ENCODE peak calls at places on chromosomes 6 and 20, in five cellular contexts. Y is GM12878, L is K562, V is HepG2, E is SK-N-SH. D is an unnamed sample.

GRCh38 chr6:154738561-154738961 is 5.3 kb downstream of the SCAF8 start:
- DNase-seq in Y (no peak), L (no peak), V (no peak), E (no peak), D (no peak)

GRCh38 chr6:52596371-52597028 is 19.6 kb upstream of the TRAM2 start:
- DNase-seq in Y (no peak), L (no peak), V (peak), E (no peak), D (no peak)

GRCh38 chr6:1787894-1788293 is 178.2 kb downstream of the FOXC1 start:
- DNase-seq in Y (no peak), L (no peak), V (no peak), E (no peak), D (no peak)

GRCh38 chr20:3804254-3804751 is 8.2 kb downstream of the CDC25B start:
- DNase-seq in Y (no peak), L (no peak), V (no peak), E (no peak), D (no peak)

GRCh38 chr6:159761135-159761872 is 541 bp upstream of the ACAT2 start:
- DNase-seq in Y (no peak), L (peak), V (peak), E (peak), D (peak)

GRCh38 chr20:12355185-12355584 is 437.5 kb downstream of the BTBD3 start:
- DNase-seq in Y (no peak), L (no peak), V (no peak), E (no peak), D (no peak)

GRCh38 chr20:49889245-49889942 is 25.9 kb downstream of the SPATA2 start:
- DNase-seq in Y (no peak), L (no peak), V (no peak), E (no peak), D (peak)

GRCh38 chr20:43558412-43559146 is at the start of gene SGK2:
- DNase-seq in Y (no peak), L (peak), V (peak), E (no peak), D (no peak)

GRCh38 chr20:5171790-5172164 is 45.0 kb downstream of the CDS2 start:
- DNase-seq in Y (no peak), L (no peak), V (no peak), E (no peak), D (no peak)

GRCh38 chr6:6220718-6221117 is 99.7 kb downstream of the F13A1 start:
- DNase-seq in Y (no peak), L (no peak), V (no peak), E (no peak), D (no peak)

GRCh38 chr6:24339932-24340331 is 17.9 kb downstream of the DCDC2 start:
- DNase-seq in Y (no peak), L (no peak), V (no peak), E (no peak), D (no peak)

GRCh38 chr6:118786696-118787453 is 107.1 kb upstream of the ASF1A start:
- DNase-seq in Y (no peak), L (no peak), V (no peak), E (no peak), D (no peak)
- H3K4me3 ChIP-seq in Y (no peak), L (no peak), V (no peak), E (no peak), D (no peak)

GRCh38 chr20:64064145-64064698 is 1.2 kb downstream of the TCEA2 start:
- DNase-seq in Y (no peak), L (no peak), V (no peak), E (no peak), D (no peak)

GRCh38 chr20:64062276-64062595 is 762 bp upstream of the TCEA2 start:
- DNase-seq in Y (no peak), L (no peak), V (no peak), E (no peak), D (no peak)

GRCh38 chr20:64065062-64065972 is 2.3 kb downstream of the TCEA2 start:
- DNase-seq in Y (no peak), L (no peak), V (no peak), E (no peak), D (no peak)

GRCh38 chr20:64062596-64063388 is at the start of gene TCEA2:
- DNase-seq in Y (no peak), L (peak), V (peak), E (peak), D (no peak)

DNA sequence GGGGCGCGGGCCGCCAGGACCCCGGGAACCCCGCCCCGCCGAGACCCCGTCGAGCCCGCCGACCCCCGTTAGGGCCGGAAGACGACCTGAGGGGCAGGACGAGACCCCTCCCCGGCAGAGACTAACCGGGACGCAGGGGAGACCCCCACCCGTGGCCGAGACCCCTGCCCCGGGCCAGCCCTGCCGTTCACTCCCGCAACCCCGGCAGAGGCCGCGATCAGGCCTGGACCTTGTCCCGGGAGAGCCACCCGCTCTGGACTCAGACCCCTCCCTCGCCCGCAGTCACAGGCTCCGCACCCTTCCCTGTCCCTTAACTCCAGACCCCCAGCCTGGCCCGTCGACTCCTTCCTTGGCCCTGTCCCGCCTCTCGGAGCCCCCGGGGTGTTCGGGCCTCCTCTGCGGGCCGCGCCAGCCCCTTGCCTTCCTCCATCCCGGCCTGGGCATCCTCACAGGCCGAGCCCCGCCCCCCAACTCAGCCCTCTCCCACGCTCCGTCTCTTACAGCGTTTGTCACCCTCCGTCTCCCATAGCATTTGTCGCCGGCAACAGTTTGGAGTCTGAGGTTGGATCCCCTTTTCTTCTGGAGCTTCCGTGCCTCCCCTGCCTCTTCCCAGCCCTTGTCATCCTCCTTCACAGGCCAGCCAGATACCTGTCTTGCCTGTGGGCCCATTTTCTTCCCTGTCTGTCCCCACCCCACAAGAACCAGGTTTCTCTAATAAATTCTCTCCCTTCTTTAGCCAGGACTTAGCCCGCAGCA is 569 bp downstream of the TCEA2 start:
- DNase-seq in Y (no peak), L (peak), V (no peak), E (peak), D (no peak)
- TF ChIP-seq GABPA in Y (no peak), L (no peak), V (no peak), E (no peak), D (no peak)

DNA sequence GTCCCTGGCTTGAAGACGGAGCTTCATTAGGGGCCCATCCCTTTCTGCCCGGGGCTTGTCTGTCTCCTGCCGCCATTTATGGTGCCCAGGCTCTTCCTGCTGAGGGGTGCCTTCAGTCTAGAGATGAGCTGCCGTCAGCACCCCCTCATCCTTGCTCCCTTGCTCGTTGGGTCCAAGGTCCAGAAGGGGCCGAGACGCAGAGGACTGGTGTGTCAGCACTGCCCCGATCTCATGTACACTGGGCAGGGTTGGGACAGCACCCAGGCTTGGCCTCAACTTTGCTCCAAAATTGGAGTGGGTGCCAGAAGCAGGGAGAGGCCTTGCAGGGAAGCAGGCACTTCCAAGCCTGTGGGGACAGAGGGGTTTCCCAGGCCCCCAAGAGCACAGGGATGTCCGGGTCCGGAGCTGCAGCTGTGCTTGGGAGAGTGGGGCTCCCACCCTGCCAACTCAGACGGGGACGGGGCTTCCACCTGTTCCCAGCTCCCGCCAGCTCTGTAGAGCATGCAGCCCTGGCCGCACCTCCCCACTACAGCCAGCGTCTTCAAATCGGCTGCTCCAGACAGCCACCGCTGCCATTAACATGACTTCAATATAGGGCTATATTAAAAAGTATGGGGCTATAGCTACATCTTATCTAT is 488.8 kb downstream of the TENT5A start:
- DNase-seq in Y (no peak), L (no peak), V (no peak), E (no peak), D (no peak)
- TF ChIP-seq REST in Y (no peak), L (no peak), V (no peak), E (no peak), D (no peak)

GRCh38 chr6:106101466-106101865 is 15.3 kb downstream of the PRDM1 start:
- DNase-seq in Y (no peak), L (no peak), V (no peak), E (no peak), D (no peak)

GRCh38 chr6:106099235-106099537 is 13.1 kb downstream of the PRDM1 start:
- DNase-seq in Y (no peak), L (no peak), V (no peak), E (no peak), D (no peak)

GRCh38 chr6:106100755-106101154 is 14.6 kb downstream of the PRDM1 start:
- DNase-seq in Y (no peak), L (no peak), V (no peak), E (no peak), D (no peak)

GRCh38 chr6:106097368-106098231 is 11.5 kb downstream of the PRDM1 start:
- DNase-seq in Y (peak), L (peak), V (no peak), E (no peak), D (peak)

DNA sequence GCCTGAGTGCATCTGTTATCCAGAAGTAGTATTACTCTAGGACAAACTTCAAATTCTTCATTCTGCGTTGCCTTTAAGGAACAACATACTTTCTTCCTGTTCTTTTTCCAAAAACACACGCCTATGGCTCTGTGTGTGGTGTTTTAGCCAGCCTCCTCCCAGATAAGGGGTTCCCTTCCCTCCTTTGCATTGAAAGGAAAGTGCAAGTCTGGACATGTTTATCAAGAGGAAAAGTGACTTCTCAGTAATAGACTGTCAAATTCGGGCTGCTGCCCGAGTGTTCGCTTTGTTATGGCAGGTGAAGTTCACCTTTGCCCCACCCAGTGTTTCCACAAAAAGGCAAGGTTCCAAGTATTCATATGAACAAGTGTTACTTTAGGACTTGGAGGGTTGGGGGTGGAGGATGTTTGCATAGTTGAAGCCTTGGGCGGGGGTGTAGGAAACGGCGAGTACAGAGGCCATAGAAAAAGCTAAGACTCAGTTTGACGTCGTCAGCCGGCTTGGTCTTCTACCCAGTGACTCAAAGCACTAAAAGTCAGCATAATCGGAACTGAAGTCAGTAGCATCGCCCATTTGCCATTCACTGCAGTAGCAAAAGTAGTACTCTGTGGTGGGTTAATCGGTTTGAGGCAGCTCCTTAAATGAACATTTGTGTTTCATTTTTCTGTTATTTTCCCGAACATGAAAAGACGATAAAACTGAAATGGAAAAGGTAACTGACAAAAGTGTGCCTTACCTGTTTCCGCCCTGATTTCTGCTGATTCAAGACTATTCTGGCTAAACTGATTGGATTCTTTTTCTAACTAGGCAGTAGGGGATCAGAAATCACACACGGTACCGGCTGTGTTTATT is 12.5 kb downstream of the PRDM1 start:
- DNase-seq in Y (peak), L (peak), V (no peak), E (no peak), D (no peak)
- H3K4me3 ChIP-seq in Y (peak), L (peak), V (no peak), E (peak), D (peak)